ENCODE peak calls at places on chromosomes 16 and 17, in five cellular contexts. A is Right ventricle myocardium superior; Q is activated gamma-delta T cell; P is Kasumi-1; L is activated CD8-positive, alpha-beta memory T cell treated with anti-CD3 and anti-CD28 coated beads, Interleukin-2, amount 50 U/mL, for 4 hours. Z is an unnamed sample.

GRCh38 chr16:30748634-30749445 is 615 bp downstream of the PHKG2 start:
- DNase-seq in A (peak; percentile 68), Q (peak; percentile 56), P (no peak), L (no peak), Z (peak; percentile 87)

GRCh38 chr16:57529324-57530103 is 6.9 kb downstream of the CCDC102A start:
- DNase-seq in A (peak; percentile 36), Q (no peak), P (no peak), L (no peak), Z (no peak)

GRCh38 chr17:4932756-4933155 is 679 bp downstream of the GP1BA start:
- DNase-seq in A (no peak), Q (no peak), P (no peak), L (no peak), Z (no peak)

GRCh38 chr17:10337976-10338375 is 34.8 kb downstream of the MYH13 start:
- DNase-seq in A (no peak), Q (no peak), P (no peak), L (no peak), Z (no peak)

GRCh38 chr16:75266738-75267630 is 15.6 kb upstream of the BCAR1 start:
- DNase-seq in A (no peak), Q (no peak), P (no peak), L (no peak), Z (no peak)

GRCh38 chr17:51853857-51854256 is 304.7 kb downstream of the CA10 start:
- DNase-seq in A (no peak), Q (no peak), P (no peak), L (no peak), Z (no peak)

GRCh38 chr17:42200702-42201101 is 6.4 kb upstream of the GHDC start:
- DNase-seq in A (peak; percentile 81), Q (no peak), P (no peak), L (no peak), Z (no peak)

GRCh38 chr16:79182618-79183017 is 417.9 kb downstream of the MAF start:
- DNase-seq in A (no peak), Q (no peak), P (no peak), L (no peak), Z (no peak)

GRCh38 chr17:52158450-52159042 is at the start of gene CA10:
- DNase-seq in A (no peak), Q (no peak), P (no peak), L (no peak), Z (peak; percentile 81)

GRCh38 chr17:79431175-79431574 is 179.7 kb downstream of the RBFOX3 start:
- DNase-seq in A (no peak), Q (no peak), P (no peak), L (no peak), Z (no peak)

Z was measured in upper lobe of left lung.